ENCODE peak calls at places on chromosomes 1 and 21, in four cellular contexts. U, H, G and P are unnamed samples.

GRCh38 chr1:70227439-70227838 is 6.3 kb downstream of the SRSF11 start:
- DNase-seq in U (no peak), H (no peak), G (no peak), P (no peak)

GRCh38 chr1:104182251-104182650 is 432.6 kb downstream of the AMY1C start:
- DNase-seq in G (no peak), H (no peak), U (no peak), P (no peak)

GRCh38 chr1:15748690-15749398 is 6.5 kb downstream of the TMEM82 start:
- DNase-seq in G (no peak), U (no peak), H (no peak), P (no peak)

GRCh38 chr21:42565886-42566523 is 52.4 kb downstream of the SLC37A1 start:
- DNase-seq in H (no peak), U (peak; percentile 5), G (no peak), P (no peak)

GRCh38 chr1:63173161-63173560 is 149.2 kb upstream of the FOXD3 start:
- DNase-seq in H (no peak), U (no peak), G (no peak), P (no peak)

GRCh38 chr1:114130846-114131525 is 22.7 kb downstream of the SYT6 start:
- DNase-seq in U (no peak), H (no peak), G (no peak), P (no peak)

GRCh38 chr1:170660281-170660713 is 3.6 kb upstream of the PRRX1 start:
- DNase-seq in G (no peak), H (no peak), U (no peak), P (no peak)

GRCh38 chr1:241640867-241641542 is 836 bp upstream of the CHML start:
- DNase-seq in U (no peak), H (no peak), G (peak; percentile 94), P (no peak)

GRCh38 chr1:68704800-68705443 is 208.0 kb upstream of the DEPDC1 start:
- DNase-seq in U (no peak), H (no peak), G (no peak), P (no peak)

GRCh38 chr21:43269461-43269860 is 100.7 kb downstream of the CRYAA start:
- DNase-seq in G (no peak), U (no peak), H (no peak), P (no peak)

GRCh38 chr1:15994590-15995351 is 9.3 kb upstream of the SRARP start:
- DNase-seq in G (peak; percentile 58), U (peak; percentile 66), H (peak; percentile 78), P (no peak)

DNA sequence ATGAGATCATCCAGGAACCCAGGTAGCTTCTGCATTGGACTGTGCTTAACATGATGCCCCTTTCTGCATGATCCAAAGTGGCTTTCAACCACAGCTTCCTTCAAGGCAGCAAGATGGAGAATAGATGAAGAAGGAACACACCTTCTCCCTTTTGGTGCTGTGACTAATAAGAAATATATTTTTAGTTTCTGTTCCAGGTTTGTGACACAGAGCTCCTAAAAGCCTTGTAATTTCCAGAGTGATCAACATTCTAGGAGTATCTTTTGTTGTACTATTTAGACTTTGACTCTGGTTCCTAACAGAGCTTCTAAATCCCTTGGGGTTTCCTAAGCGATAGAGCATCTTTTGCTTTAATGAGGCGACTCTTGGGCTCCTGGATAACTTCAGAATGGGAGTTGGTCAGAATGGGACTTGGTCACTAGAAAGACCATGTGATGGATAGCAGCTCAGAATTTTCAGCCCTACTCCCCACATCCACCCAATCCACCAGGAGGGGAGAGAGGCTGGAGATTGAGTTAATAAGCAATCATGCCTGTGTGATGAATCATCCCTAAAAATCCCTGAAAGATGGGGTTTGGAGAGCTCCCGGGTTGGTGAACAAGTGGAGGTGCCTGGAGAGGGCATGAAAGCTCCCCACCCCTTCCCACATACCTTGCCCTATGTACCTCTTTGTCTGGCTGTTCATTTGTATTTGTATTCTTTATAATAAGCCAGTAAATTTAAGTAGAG is 134.8 kb downstream of the FGGY start:
- DNase-seq in H (no peak), U (no peak), G (no peak), P (no peak)
- TF ChIP-seq CTCF in H (no peak), U (no peak), G (no peak), P (peak; percentile 4)

GRCh38 chr1:17601643-17602382 is 62.3 kb downstream of the ARHGEF10L start:
- DNase-seq in G (no peak), H (no peak), U (no peak), P (no peak)
- TF ChIP-seq CTCF in G (no peak), H (no peak), U (no peak), P (no peak)

GRCh38 chr1:3432306-3432705 is 22.2 kb upstream of the ARHGEF16 start:
- DNase-seq in H (no peak), U (no peak), G (no peak), P (no peak)

GRCh38 chr1:3430820-3431219 is 23.6 kb upstream of the ARHGEF16 start:
- DNase-seq in U (no peak), H (no peak), G (no peak), P (no peak)

GRCh38 chr1:3431686-3432085 is 22.8 kb upstream of the ARHGEF16 start:
- DNase-seq in U (no peak), H (no peak), G (no peak), P (no peak)

GRCh38 chr1:3430406-3430805 is 24.1 kb upstream of the ARHGEF16 start:
- DNase-seq in U (no peak), G (no peak), H (no peak), P (no peak)

GRCh38 chr1:3431266-3431665 is 23.2 kb upstream of the ARHGEF16 start:
- DNase-seq in H (no peak), G (no peak), U (no peak), P (no peak)
- TF ChIP-seq CTCF in H (no peak), G (peak; percentile 27), U (no peak), P (peak; percentile 4)

GRCh38 chr1:218996362-218996761 is 177.3 kb upstream of the LYPLAL1 start:
- DNase-seq in H (peak; percentile 11), U (no peak), G (no peak), P (no peak)
- TF ChIP-seq CTCF in H (peak; percentile 22), U (peak; percentile 5), G (no peak), P (no peak)

DNA sequence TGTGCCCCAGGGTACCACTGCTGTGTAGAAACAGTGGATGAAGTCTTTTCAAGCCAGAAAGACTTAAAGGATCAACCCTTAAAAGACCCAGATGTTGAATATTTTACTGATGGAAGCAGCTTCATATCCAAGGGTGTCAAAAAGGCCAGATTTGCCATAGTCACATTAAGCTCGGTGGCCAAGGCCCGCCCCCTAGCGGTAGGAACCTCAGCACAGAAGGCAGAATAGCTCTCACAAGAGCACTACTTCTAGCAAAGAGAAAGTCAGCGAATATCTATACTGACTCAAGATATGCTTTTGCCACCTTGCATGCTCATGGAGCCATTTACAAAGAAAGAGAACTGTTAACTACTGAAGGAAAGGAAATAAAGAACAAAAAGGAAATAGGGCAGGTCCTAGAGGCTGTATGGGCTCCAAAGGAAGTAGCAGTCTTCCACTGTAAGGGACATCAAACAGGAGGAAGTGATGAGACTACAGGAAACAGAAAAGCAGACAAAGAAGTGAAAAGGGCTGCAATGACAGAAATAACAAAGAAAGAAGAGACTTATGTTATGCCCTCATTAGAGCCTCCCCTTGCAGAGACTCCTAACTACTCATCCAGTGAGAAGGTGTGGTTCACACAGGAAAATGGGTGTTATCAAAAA is 90.5 kb downstream of the LIPI start:
- DNase-seq in G (peak; percentile 34), H (peak; percentile 4), U (peak; percentile 24), P (no peak)
- TF ChIP-seq CTCF in G (peak; percentile 24), H (peak; percentile 41), U (peak; percentile 37), P (peak; percentile 59)

DNA sequence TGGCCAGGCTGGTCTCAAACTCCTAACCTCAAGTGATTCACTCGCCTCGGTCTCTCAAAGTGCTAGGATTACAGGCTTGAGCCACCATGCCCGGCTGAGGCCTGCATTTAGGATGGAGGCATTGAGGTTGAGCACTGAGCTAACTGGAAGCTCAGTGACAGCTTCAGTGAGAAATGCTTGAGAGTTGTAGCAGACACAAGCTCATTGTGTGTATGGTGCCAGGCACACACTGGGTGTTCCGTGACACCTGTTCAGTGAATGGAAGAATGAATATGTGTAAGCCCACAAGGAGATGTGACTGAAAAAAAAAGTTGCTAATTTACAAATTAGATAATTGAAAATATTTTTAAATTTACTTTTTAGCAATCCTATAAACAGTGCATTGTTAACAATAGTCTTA is 21.8 kb downstream of the LURAP1 start:
- DNase-seq in G (no peak), U (no peak), H (no peak), P (no peak)
- TF ChIP-seq CTCF in G (no peak), U (no peak), H (no peak), P (no peak)

GRCh38 chr21:45385549-45386050 is 19.4 kb upstream of the COL18A1 start:
- DNase-seq in U (peak; percentile 5), G (no peak), H (no peak), P (no peak)

GRCh38 chr21:45386336-45386727 is 18.6 kb upstream of the COL18A1 start:
- DNase-seq in G (no peak), H (no peak), U (peak; percentile 59), P (no peak)

GRCh38 chr21:45387506-45387905 is 17.5 kb upstream of the COL18A1 start:
- DNase-seq in H (no peak), U (peak; percentile 2), G (no peak), P (no peak)

GRCh38 chr21:45388011-45388521 is 16.9 kb upstream of the COL18A1 start:
- DNase-seq in U (peak; percentile 13), H (no peak), G (no peak), P (no peak)

GRCh38 chr21:45386728-45387371 is 18.1 kb upstream of the COL18A1 start:
- DNase-seq in H (peak; percentile 89), U (peak; percentile 51), G (peak; percentile 45), P (peak; percentile 83)
- TF ChIP-seq CTCF in H (peak; percentile 42), U (peak; percentile 24), G (no peak), P (peak; percentile 38)

GRCh38 chr1:162873671-162874666 is 13.0 kb upstream of the CCDC190 start:
- DNase-seq in U (no peak), H (peak; percentile 84), G (peak; percentile 4), P (peak; percentile 14)
- TF ChIP-seq CTCF in U (peak; percentile 11), H (peak; percentile 54), G (no peak), P (peak; percentile 33)